ENCODE peak calls at places on chromosomes 16 and 17, in four cellular contexts. One of them, this sample, is unnamed.

GRCh38 chr17:65307366-65308316 is 170.5 kb downstream of the RGS9 start:
- DNase-seq in IMR-90: no peak
- DNase-seq in foreskin keratinocyte: no peak
- DNase-seq in astrocyte: no peak
- DNase-seq in this sample: no peak

GRCh38 chr16:79677799-79678525 is 77.4 kb upstream of the MAF start:
- DNase-seq in foreskin keratinocyte: peak; percentile 50
- DNase-seq in astrocyte: peak; percentile 36
- DNase-seq in IMR-90: no peak
- DNase-seq in this sample: no peak

GRCh38 chr16:9330036-9330545 is 238.6 kb downstream of the HAPSTR1 start:
- DNase-seq in foreskin keratinocyte: no peak
- DNase-seq in IMR-90: no peak
- DNase-seq in astrocyte: no peak
- DNase-seq in this sample: no peak

GRCh38 chr17:2366747-2367494 is 29.6 kb downstream of the SGSM2 start:
- DNase-seq in IMR-90: no peak
- DNase-seq in astrocyte: no peak
- DNase-seq in foreskin keratinocyte: no peak
- DNase-seq in this sample: no peak

GRCh38 chr17:72372185-72372584 is 251.4 kb downstream of the SOX9 start:
- DNase-seq in IMR-90: peak; percentile 52
- DNase-seq in astrocyte: peak; percentile 42
- DNase-seq in foreskin keratinocyte: no peak
- DNase-seq in this sample: no peak

GRCh38 chr17:72421128-72422092 is 300.6 kb downstream of the SOX9 start:
- DNase-seq in foreskin keratinocyte: peak; percentile 97
- DNase-seq in IMR-90: peak; percentile 98
- DNase-seq in astrocyte: peak; percentile 99
- DNase-seq in this sample: peak; percentile 98

GRCh38 chr16:11034005-11034404 is 89.6 kb downstream of the CLEC16A start:
- DNase-seq in IMR-90: peak; percentile 92
- DNase-seq in foreskin keratinocyte: peak; percentile 53
- DNase-seq in astrocyte: peak; percentile 69
- DNase-seq in this sample: peak; percentile 17

GRCh38 chr16:30112197-30113030 is 923 bp downstream of the GDPD3 start:
- DNase-seq in astrocyte: no peak
- DNase-seq in IMR-90: peak; percentile 42
- DNase-seq in foreskin keratinocyte: no peak
- DNase-seq in this sample: no peak

GRCh38 chr16:15775209-15775608 is 81.6 kb downstream of the MYH11 start:
- DNase-seq in foreskin keratinocyte: no peak
- DNase-seq in astrocyte: no peak
- DNase-seq in IMR-90: peak; percentile 58
- DNase-seq in this sample: peak; percentile 35

GRCh38 chr16:5466551-5466950 is 369.0 kb upstream of the EEF2KMT start:
- DNase-seq in foreskin keratinocyte: no peak
- DNase-seq in IMR-90: no peak
- DNase-seq in astrocyte: no peak
- DNase-seq in this sample: no peak

GRCh38 chr17:46088595-46088994 is 89.5 kb downstream of the STH start:
- DNase-seq in astrocyte: no peak
- DNase-seq in IMR-90: no peak
- DNase-seq in foreskin keratinocyte: no peak
- DNase-seq in this sample: no peak

GRCh38 chr17:77374170-77374936 is 233.6 kb downstream of the SEC14L1 start:
- DNase-seq in foreskin keratinocyte: no peak
- DNase-seq in astrocyte: peak; percentile 77
- DNase-seq in IMR-90: peak; percentile 86
- DNase-seq in this sample: peak; percentile 83

GRCh38 chr17:82055965-82056728 is 4.4 kb downstream of the GPS1 start:
- DNase-seq in astrocyte: no peak
- DNase-seq in IMR-90: no peak
- DNase-seq in foreskin keratinocyte: no peak
- DNase-seq in this sample: no peak

DNA sequence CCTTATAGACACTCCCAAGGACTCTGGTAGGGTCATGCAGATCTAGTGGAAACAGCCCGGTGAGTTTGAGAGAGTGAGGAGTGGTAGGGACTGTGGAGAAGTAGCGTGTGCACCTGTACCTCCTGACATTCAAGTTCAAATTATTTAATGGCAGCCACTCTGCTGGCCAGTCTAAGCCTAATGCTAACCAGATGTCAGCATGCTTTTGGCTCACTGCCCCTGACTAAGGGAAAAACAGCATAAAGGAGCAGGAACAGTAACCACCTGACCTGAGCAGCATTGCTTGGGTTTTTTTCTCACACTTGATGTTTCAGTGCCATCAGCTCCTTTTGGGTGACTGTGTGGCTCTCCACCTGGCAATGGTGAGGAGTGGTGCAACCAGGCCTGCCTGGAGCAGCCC is 23.8 kb upstream of the SLC12A3 start:
- DNase-seq in IMR-90: peak; percentile 69
- DNase-seq in astrocyte: no peak
- DNase-seq in foreskin keratinocyte: no peak
- DNase-seq in this sample: peak; percentile 59
- TF ChIP-seq CTCF in IMR-90: no peak
- TF ChIP-seq CTCF in astrocyte: no peak
- TF ChIP-seq CTCF in foreskin keratinocyte: no peak
- TF ChIP-seq CTCF in this sample: no peak

GRCh38 chr16:56874800-56875199 is 9.8 kb downstream of the SLC12A3 start:
- DNase-seq in astrocyte: peak; percentile 60
- DNase-seq in foreskin keratinocyte: no peak
- DNase-seq in IMR-90: peak; percentile 11
- DNase-seq in this sample: no peak
- TF ChIP-seq CTCF in astrocyte: no peak
- TF ChIP-seq CTCF in foreskin keratinocyte: no peak
- TF ChIP-seq CTCF in IMR-90: no peak
- TF ChIP-seq CTCF in this sample: no peak

GRCh38 chr17:19260958-19261357 is 23.8 kb downstream of the EPN2 start:
- DNase-seq in foreskin keratinocyte: peak; percentile 44
- DNase-seq in astrocyte: no peak
- DNase-seq in IMR-90: no peak
- DNase-seq in this sample: no peak
- TF ChIP-seq CTCF in foreskin keratinocyte: peak; percentile 63
- TF ChIP-seq CTCF in astrocyte: peak; percentile 7
- TF ChIP-seq CTCF in IMR-90: no peak
- TF ChIP-seq CTCF in this sample: peak; percentile 29

DNA sequence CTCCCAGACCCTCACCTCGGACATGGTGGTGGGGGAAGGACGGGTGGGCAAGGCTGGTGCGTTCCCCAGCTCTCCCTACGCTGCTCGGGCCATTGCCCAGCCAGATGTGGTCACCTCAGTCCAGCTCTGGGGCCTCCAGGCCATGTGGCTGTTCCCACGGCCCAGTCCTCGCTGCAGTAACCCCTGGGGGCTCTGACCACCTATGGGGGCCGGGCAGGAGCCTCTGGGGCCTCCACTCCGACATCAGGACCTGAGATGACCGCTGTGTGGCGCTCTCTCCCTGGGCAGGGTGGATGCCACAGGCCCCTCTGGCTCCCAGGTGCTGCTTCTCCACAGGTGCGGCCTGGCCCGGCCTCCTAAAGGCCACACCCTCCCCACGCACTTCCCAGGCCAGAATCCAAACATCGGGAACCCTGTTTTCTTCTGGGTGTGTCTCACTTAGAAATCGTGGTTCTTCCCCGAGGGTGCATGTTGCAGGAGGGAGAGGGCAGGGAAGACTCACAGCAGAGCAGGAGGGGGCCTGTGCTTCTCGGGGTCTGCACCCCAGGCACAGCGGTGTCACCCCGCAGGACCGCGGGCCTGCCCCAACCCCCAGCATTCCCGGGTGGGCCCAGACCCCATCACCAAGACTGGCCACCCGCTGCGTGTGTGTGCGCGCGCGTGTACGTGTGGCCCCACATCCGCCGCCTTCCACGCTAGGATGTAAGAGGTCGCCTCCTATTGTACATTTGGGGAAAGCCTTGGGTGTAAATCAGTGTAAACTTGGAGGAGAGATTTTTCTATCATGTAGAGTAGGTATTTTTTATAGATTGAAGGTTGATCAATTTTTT is 5.9 kb upstream of the CAPN15 start:
- DNase-seq in IMR-90: no peak
- DNase-seq in foreskin keratinocyte: peak; percentile 44
- DNase-seq in astrocyte: no peak
- DNase-seq in this sample: no peak
- TF ChIP-seq CTCF in IMR-90: no peak
- TF ChIP-seq CTCF in foreskin keratinocyte: peak; percentile 85
- TF ChIP-seq CTCF in astrocyte: no peak
- TF ChIP-seq CTCF in this sample: peak; percentile 33

GRCh38 chr16:12215302-12216105 is 239.0 kb downstream of the SNX29 start:
- DNase-seq in IMR-90: no peak
- DNase-seq in foreskin keratinocyte: no peak
- DNase-seq in astrocyte: no peak
- DNase-seq in this sample: no peak
- TF ChIP-seq CTCF in IMR-90: peak; percentile 38
- TF ChIP-seq CTCF in foreskin keratinocyte: peak; percentile 21
- TF ChIP-seq CTCF in astrocyte: no peak
- TF ChIP-seq CTCF in this sample: peak; percentile 57

DNA sequence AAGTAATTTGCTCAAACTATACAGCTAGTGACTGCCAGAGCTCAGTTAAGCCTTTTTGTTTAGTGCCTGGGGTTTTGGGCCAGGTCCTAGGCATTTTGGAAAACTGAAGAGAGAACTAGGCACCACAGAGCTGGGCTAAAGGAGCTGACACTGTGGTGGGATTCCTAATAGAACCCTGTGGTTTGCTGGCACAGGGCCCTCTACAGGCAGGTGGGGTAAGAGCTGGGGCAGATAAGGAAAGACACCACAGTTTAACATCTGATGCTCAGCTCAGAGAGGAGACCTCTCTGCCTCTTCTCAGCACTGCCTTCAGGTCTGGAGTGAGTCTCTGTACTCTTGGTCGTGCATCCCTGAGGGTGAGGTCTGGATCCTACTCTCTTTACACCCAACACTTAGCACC is 121.2 kb downstream of the SNX11 start:
- DNase-seq in IMR-90: no peak
- DNase-seq in astrocyte: no peak
- DNase-seq in foreskin keratinocyte: no peak
- DNase-seq in this sample: no peak
- TF ChIP-seq CTCF in IMR-90: no peak
- TF ChIP-seq CTCF in astrocyte: no peak
- TF ChIP-seq CTCF in foreskin keratinocyte: peak; percentile 9
- TF ChIP-seq CTCF in this sample: no peak

DNA sequence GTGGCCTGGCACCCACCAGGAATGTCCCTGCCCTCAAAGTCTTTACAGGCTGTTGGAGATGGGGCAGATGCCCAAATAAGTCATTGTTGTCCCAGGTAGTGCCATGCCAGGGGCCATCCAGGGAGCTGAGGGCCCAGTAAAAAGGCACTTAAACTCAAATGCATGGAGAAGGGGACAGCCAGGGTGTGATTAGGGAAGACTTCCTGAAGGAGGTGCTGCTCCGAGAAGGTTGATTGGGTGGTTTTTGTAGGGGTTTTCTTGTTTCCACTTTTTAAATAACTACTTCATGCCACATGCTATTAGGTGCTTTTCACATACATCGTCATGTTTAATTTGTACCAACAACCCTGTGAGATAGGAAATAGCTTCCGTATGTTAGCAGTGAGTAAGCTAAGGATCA is 66.9 kb downstream of the RAI1 start:
- DNase-seq in astrocyte: no peak
- DNase-seq in IMR-90: no peak
- DNase-seq in foreskin keratinocyte: no peak
- DNase-seq in this sample: no peak
- TF ChIP-seq CTCF in astrocyte: peak; percentile 9
- TF ChIP-seq CTCF in IMR-90: no peak
- TF ChIP-seq CTCF in foreskin keratinocyte: peak; percentile 28
- TF ChIP-seq CTCF in this sample: peak; percentile 38

DNA sequence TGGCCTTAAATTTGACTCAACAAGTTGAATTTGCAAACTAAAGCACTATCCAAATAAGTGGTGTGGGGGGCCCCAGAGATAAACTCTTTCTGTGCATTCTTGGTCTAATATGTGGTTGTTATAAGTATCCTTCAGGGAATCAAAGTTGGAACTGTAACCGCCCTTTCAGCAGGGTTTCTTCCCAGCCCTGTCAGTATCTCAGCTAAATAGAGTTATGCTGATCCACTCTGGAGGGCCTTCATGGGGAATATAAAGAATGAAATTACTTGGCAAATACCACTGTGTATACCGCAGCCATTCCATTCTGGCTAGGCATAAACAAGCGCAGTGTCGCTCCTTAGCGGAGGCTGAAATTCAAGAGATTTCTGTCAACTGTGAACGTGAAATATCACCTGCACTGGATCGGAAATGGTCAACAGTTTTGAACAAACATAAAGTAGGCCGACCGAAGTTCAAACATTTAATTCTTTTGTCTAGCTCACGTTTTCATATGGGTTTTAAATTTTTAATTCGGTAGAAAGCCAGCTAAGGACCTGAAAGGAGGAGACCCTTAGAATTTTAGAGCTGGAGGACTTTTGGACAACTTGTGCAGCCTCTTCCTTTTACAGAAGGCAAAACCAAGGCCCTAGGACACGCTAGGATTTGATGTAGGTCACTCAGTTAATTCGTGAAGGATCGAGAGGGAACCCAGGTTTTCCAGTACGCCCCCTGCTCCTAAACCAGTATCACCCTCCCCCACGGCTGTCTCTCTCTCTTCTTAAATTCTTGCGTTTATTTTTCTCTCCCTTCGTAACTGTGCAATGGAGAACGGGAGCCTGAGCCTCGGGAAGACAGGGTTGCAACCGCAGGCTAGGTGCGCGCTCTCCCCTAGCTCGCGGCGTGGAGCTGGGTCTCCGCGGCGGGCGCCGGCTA is 74.7 kb downstream of the CHD9 start:
- DNase-seq in IMR-90: peak; percentile 81
- DNase-seq in foreskin keratinocyte: peak; percentile 11
- DNase-seq in astrocyte: peak; percentile 40
- DNase-seq in this sample: peak; percentile 21
- TF ChIP-seq CTCF in IMR-90: no peak
- TF ChIP-seq CTCF in foreskin keratinocyte: no peak
- TF ChIP-seq CTCF in astrocyte: no peak
- TF ChIP-seq CTCF in this sample: no peak

GRCh38 chr17:80927791-80928216 is 63.8 kb upstream of the CHMP6 start:
- DNase-seq in IMR-90: peak; percentile 11
- DNase-seq in foreskin keratinocyte: no peak
- DNase-seq in astrocyte: peak; percentile 37
- DNase-seq in this sample: no peak
- TF ChIP-seq CTCF in IMR-90: no peak
- TF ChIP-seq CTCF in foreskin keratinocyte: peak; percentile 4
- TF ChIP-seq CTCF in astrocyte: peak; percentile 32
- TF ChIP-seq CTCF in this sample: no peak

DNA sequence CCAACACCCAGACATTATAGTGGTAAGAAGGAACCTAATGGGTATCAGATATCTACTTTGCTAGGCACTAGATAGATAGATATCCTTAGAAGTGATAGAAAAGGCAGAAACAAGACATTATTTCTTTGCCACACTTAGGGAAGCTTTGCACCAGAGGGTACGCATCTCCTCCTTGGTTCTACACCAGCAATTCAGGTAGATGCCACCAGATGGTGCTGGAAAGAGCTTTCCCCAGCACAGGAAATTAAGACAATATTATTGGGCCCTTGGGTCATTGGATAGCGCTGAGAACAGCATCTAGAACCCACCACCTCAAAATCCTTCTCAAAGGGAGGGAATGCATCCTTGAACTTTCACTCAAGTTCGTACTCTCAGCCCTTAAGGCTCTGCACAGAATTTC is 173.8 kb upstream of the CCL2 start:
- DNase-seq in astrocyte: no peak
- DNase-seq in IMR-90: peak; percentile 6
- DNase-seq in foreskin keratinocyte: no peak
- DNase-seq in this sample: no peak
- TF ChIP-seq CTCF in astrocyte: no peak
- TF ChIP-seq CTCF in IMR-90: peak; percentile 41
- TF ChIP-seq CTCF in foreskin keratinocyte: peak; percentile 35
- TF ChIP-seq CTCF in this sample: no peak